ENCODE peak calls at places on chromosomes 1 and 21, in nine cellular contexts. V is ovary, X is progenitor cell of endocrine pancreas, E is IMR-90, N is GM12865, J is HFF-Myc, M is OCI-LY7, W is PC-3, T is endothelial cell of umbilical vein. O is an unnamed sample.

GRCh38 chr1:183278736-183279591 is 92.9 kb downstream of the LAMC2 start:
- DNase-seq in V (no peak), X (no peak), E (peak; percentile 68), N (no peak), J (no peak), M (no peak), W (peak; percentile 78), T (peak; percentile 75), O (peak; percentile 91)

GRCh38 chr1:161908264-161908663 is 115.4 kb downstream of the OLFML2B start:
- DNase-seq in V (no peak), X (no peak), E (no peak), N (no peak), J (no peak), M (no peak), W (no peak), T (no peak), O (no peak)

GRCh38 chr1:15799004-15799867 is 8.2 kb downstream of the UQCRHL start:
- DNase-seq in V (peak; percentile 58), X (no peak), E (peak; percentile 96), N (peak; percentile 41), J (peak; percentile 83), M (no peak), W (peak; percentile 96), T (peak; percentile 84), O (peak; percentile 98)

GRCh38 chr1:78006491-78006890 is 1.8 kb downstream of the DNAJB4 start:
- DNase-seq in V (no peak), X (no peak), E (no peak), N (no peak), J (no peak), M (no peak), W (no peak), T (peak; percentile 27), O (no peak)

GRCh38 chr1:192474080-192474683 is 101.4 kb upstream of the RGS1 start:
- DNase-seq in V (no peak), X (no peak), E (peak; percentile 23), N (peak; percentile 31), J (no peak), M (peak; percentile 64), W (peak; percentile 60), T (peak; percentile 42), O (peak; percentile 58)

GRCh38 chr1:206459703-206460102 is 10.6 kb upstream of the IKBKE start:
- DNase-seq in V (no peak), X (no peak), E (no peak), N (no peak), J (no peak), M (no peak), W (no peak), T (no peak), O (no peak)

GRCh38 chr1:107787299-107787698 is 177.7 kb downstream of the VAV3 start:
- DNase-seq in V (no peak), X (no peak), E (no peak), N (peak; percentile 56), J (no peak), M (peak; percentile 62), W (no peak), T (no peak), O (peak; percentile 33)

GRCh38 chr1:52191395-52191965 is 49.6 kb downstream of the ZFYVE9 start:
- DNase-seq in V (no peak), X (no peak), E (no peak), N (no peak), J (no peak), M (no peak), W (no peak), T (no peak), O (no peak)

GRCh38 chr1:32592953-32593352 is 53.7 kb downstream of the ZBTB8A start:
- DNase-seq in V (no peak), X (no peak), E (peak; percentile 71), N (no peak), J (no peak), M (no peak), W (no peak), T (no peak), O (no peak)

GRCh38 chr1:247448107-247448778 is 9.7 kb downstream of the OR2B11 start:
- DNase-seq in V (peak; percentile 62), X (peak; percentile 48), E (peak; percentile 31), N (peak; percentile 41), J (peak; percentile 6), M (no peak), W (peak; percentile 71), T (peak; percentile 65), O (no peak)

GRCh38 chr1:106791041-106791440 is 265.4 kb upstream of the PRMT6 start:
- DNase-seq in V (no peak), X (no peak), E (no peak), N (no peak), J (no peak), M (no peak), W (no peak), T (no peak), O (no peak)

GRCh38 chr1:173052681-173053196 is 2.0 kb upstream of the TNFSF18 start:
- DNase-seq in V (no peak), X (no peak), E (no peak), N (no peak), J (no peak), M (no peak), W (peak; percentile 100), T (peak; percentile 44), O (peak; percentile 94)

DNA sequence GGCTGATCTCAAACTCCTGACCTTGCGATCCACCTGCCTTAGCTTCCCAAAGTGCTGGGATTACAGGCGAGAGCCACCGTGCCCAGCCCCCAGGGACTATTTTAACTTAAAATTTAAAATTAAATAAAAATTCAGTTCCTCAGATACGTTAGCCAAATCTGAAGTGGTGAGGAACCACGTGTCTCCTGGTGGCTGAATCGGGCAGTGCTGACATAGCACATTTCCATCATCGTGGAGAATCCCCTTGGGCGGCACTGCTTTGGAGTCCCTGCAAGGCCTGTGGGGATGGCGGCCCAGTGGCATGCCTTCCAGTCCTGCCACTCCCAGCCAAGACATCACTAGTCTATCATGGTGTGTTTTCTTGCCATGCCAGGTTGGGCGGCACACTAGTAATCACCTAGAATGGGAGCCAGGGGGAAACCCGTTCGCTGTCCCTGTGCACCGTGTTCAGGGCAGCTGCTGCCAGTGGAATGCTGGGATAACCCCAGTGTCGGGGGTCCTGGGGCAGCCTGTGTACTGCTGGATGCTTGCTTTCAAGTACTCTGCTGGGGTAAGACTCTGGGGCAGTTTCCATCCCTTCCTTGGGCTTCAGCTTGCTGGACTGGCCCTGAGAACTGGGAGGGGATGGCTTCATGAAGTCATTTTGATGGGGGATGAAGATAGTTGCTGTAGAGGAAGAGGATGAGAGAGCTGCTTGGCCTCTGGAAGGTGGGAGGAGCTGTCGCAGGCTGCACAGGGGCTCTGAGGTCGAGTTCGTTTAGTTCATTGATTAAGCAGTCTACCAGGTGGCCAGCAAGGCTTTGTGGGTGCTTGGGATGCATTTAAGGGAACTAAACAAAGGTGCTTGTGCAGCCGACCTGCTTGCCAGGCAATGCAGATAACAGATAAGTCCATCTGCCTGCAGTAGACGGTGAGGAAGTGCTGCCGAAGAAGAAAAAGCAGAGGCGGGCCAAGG is 4.6 kb downstream of the ZBTB48 start:
- DNase-seq in V (no peak), X (no peak), E (no peak), N (no peak), J (no peak), M (no peak), W (no peak), T (no peak), O (no peak)
- TF ChIP-seq CTCF in V (no peak), X (peak; percentile 22), E (no peak), N (no peak), J (peak; percentile 12), M (no peak), W (peak; percentile 30), T (no peak), O (peak; percentile 19)

DNA sequence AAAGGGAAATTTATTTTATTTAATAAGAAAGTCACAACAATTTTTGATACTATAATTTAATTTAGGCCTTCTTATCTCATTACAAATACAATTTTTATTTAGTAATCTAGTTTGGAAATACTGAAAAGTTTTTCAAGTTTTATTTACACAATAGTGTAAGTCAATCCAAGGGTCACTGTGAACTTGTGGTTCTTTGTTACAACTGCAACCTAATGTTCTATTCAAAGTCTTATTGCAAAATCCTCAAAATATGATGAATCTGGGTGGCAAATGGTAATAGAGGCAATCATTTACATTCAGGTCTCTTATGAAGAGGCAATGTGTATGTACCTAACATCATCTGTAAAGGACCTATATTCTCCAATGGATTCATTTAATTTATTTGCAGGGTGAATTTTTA is 421.2 kb downstream of the DPYD start:
- DNase-seq in V (no peak), X (no peak), E (no peak), N (no peak), J (no peak), M (no peak), W (no peak), T (no peak), O (peak; percentile 13)
- TF ChIP-seq CTCF in V (no peak), X (no peak), E (no peak), N (no peak), J (no peak), M (no peak), W (no peak), T (no peak), O (no peak)

DNA sequence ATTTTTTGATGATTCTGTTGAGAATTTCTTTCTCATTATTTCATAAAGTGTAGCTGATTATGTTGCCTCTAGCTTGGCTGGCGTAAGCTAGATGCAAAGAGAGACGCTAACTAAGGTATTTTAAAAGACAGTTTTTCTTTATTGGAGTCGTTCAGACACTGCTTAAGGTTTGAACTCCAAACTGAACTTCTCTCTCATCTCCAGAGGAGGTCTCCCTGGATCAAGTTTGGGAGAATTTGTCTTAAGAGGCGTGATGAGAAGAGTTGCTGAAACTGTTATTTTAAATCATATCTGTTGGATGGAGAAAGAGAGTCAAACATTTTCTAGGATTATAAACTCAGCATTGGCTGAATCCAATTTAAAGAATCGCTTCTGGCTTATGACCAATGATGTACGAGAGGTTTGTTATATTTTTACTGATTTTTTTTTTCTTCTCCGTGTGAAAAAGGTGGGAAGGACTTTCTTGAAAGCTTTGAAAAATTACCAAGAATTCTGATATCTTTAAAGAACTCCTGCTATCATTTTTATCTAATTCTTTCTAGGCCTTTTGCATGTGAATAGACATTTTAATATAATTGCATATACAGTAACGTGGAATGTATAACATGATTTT is 34.0 kb downstream of the MAP3K7CL start:
- DNase-seq in V (no peak), X (no peak), E (peak; percentile 91), N (peak; percentile 66), J (peak; percentile 67), M (peak; percentile 16), W (peak; percentile 86), T (peak; percentile 74), O (peak; percentile 89)
- TF ChIP-seq CTCF in V (peak; percentile 72), X (peak; percentile 72), E (peak; percentile 90), N (peak; percentile 42), J (peak; percentile 73), M (peak; percentile 61), W (peak; percentile 95), T (peak; percentile 64), O (peak; percentile 84)

GRCh38 chr1:154993572-154994268 is at the start of gene LENEP:
- DNase-seq in V (no peak), X (no peak), E (no peak), N (no peak), J (no peak), M (no peak), W (no peak), T (no peak), O (no peak)

GRCh38 chr1:154994269-154994977 is 1.0 kb downstream of the LENEP start:
- DNase-seq in V (no peak), X (no peak), E (no peak), N (no peak), J (no peak), M (peak; percentile 42), W (no peak), T (no peak), O (no peak)

GRCh38 chr1:154990276-154990675 is 3.1 kb upstream of the LENEP start:
- DNase-seq in V (no peak), X (no peak), E (no peak), N (no peak), J (no peak), M (no peak), W (no peak), T (no peak), O (no peak)

GRCh38 chr1:154989195-154989860 is 4.1 kb upstream of the LENEP start:
- DNase-seq in V (no peak), X (no peak), E (no peak), N (no peak), J (no peak), M (no peak), W (no peak), T (no peak), O (no peak)

GRCh38 chr1:154992721-154993571 is 440 bp upstream of the LENEP start:
- DNase-seq in V (no peak), X (no peak), E (peak; percentile 58), N (no peak), J (no peak), M (no peak), W (peak; percentile 46), T (no peak), O (no peak)
- TF ChIP-seq CTCF in V (no peak), X (peak; percentile 18), E (peak; percentile 15), N (no peak), J (peak; percentile 20), M (peak; percentile 45), W (peak; percentile 47), T (peak; percentile 40), O (no peak)